ENCODE peak calls at places on chromosome 16, in ten cellular contexts. One of them, this sample, is unnamed.
A peak's percentile ranks its signal among the peaks of the same experiment; 100 is the strongest.

GRCh38 chr16:25478476-25478875 is 213.3 kb upstream of the HS3ST4 start:
- DNase-seq in uterus: no peak
- DNase-seq in adrenal gland: peak; percentile 25
- DNase-seq in A549: no peak
- DNase-seq in endothelial cell of umbilical vein: no peak
- DNase-seq in breast epithelium: no peak
- DNase-seq in esophagus muscularis mucosa: no peak
- DNase-seq in GM12892: no peak
- DNase-seq in prostate gland: no peak
- DNase-seq in sigmoid colon: no peak
- DNase-seq in this sample: no peak

GRCh38 chr16:68136515-68136914 is 51.3 kb downstream of the NFATC3 start:
- DNase-seq in sigmoid colon: no peak
- DNase-seq in GM12892: no peak
- DNase-seq in prostate gland: no peak
- DNase-seq in breast epithelium: no peak
- DNase-seq in endothelial cell of umbilical vein: no peak
- DNase-seq in esophagus muscularis mucosa: peak; percentile 29
- DNase-seq in adrenal gland: no peak
- DNase-seq in A549: no peak
- DNase-seq in uterus: no peak
- DNase-seq in this sample: no peak

GRCh38 chr16:85537331-85537788 is 75.8 kb upstream of the GSE1 start:
- DNase-seq in A549: no peak
- DNase-seq in esophagus muscularis mucosa: no peak
- DNase-seq in adrenal gland: no peak
- DNase-seq in prostate gland: no peak
- DNase-seq in endothelial cell of umbilical vein: no peak
- DNase-seq in GM12892: no peak
- DNase-seq in sigmoid colon: no peak
- DNase-seq in uterus: no peak
- DNase-seq in breast epithelium: no peak
- DNase-seq in this sample: no peak

GRCh38 chr16:89576173-89577054 is 856 bp downstream of the CPNE7 start:
- DNase-seq in adrenal gland: no peak
- DNase-seq in uterus: no peak
- DNase-seq in prostate gland: no peak
- DNase-seq in endothelial cell of umbilical vein: no peak
- DNase-seq in A549: no peak
- DNase-seq in breast epithelium: no peak
- DNase-seq in esophagus muscularis mucosa: no peak
- DNase-seq in GM12892: no peak
- DNase-seq in sigmoid colon: no peak
- DNase-seq in this sample: no peak

GRCh38 chr16:86077243-86077940 is 178.4 kb downstream of the IRF8 start:
- DNase-seq in esophagus muscularis mucosa: no peak
- DNase-seq in prostate gland: no peak
- DNase-seq in breast epithelium: peak; percentile 20
- DNase-seq in sigmoid colon: peak; percentile 59
- DNase-seq in adrenal gland: no peak
- DNase-seq in A549: no peak
- DNase-seq in GM12892: no peak
- DNase-seq in endothelial cell of umbilical vein: no peak
- DNase-seq in uterus: no peak
- DNase-seq in this sample: no peak

GRCh38 chr16:24838554-24839266 is 7.1 kb upstream of the SLC5A11 start:
- DNase-seq in A549: peak; percentile 80
- DNase-seq in breast epithelium: no peak
- DNase-seq in uterus: no peak
- DNase-seq in sigmoid colon: no peak
- DNase-seq in prostate gland: no peak
- DNase-seq in esophagus muscularis mucosa: no peak
- DNase-seq in adrenal gland: no peak
- DNase-seq in endothelial cell of umbilical vein: peak; percentile 91
- DNase-seq in GM12892: no peak
- DNase-seq in this sample: no peak

GRCh38 chr16:50066482-50067289 is 916 bp downstream of the HEATR3 start:
- DNase-seq in esophagus muscularis mucosa: no peak
- DNase-seq in sigmoid colon: no peak
- DNase-seq in uterus: no peak
- DNase-seq in adrenal gland: no peak
- DNase-seq in GM12892: no peak
- DNase-seq in prostate gland: no peak
- DNase-seq in endothelial cell of umbilical vein: no peak
- DNase-seq in breast epithelium: no peak
- DNase-seq in A549: no peak
- DNase-seq in this sample: no peak

GRCh38 chr16:81616321-81617020 is 162.6 kb upstream of the PLCG2 start:
- DNase-seq in endothelial cell of umbilical vein: peak; percentile 53
- DNase-seq in esophagus muscularis mucosa: no peak
- DNase-seq in A549: no peak
- DNase-seq in breast epithelium: no peak
- DNase-seq in prostate gland: peak; percentile 71
- DNase-seq in adrenal gland: no peak
- DNase-seq in sigmoid colon: peak; percentile 86
- DNase-seq in GM12892: peak; percentile 78
- DNase-seq in uterus: peak; percentile 46
- DNase-seq in this sample: no peak

GRCh38 chr16:85712841-85713240 is 24.1 kb upstream of the GINS2 start:
- DNase-seq in uterus: no peak
- DNase-seq in sigmoid colon: no peak
- DNase-seq in endothelial cell of umbilical vein: no peak
- DNase-seq in GM12892: no peak
- DNase-seq in esophagus muscularis mucosa: no peak
- DNase-seq in prostate gland: no peak
- DNase-seq in adrenal gland: no peak
- DNase-seq in A549: no peak
- DNase-seq in breast epithelium: no peak
- DNase-seq in this sample: no peak

GRCh38 chr16:2702871-2703745 is 16.9 kb downstream of the PRSS27 start:
- DNase-seq in prostate gland: peak; percentile 43
- DNase-seq in adrenal gland: no peak
- DNase-seq in esophagus muscularis mucosa: no peak
- DNase-seq in GM12892: no peak
- DNase-seq in sigmoid colon: no peak
- DNase-seq in A549: no peak
- DNase-seq in breast epithelium: no peak
- DNase-seq in uterus: no peak
- DNase-seq in endothelial cell of umbilical vein: no peak
- DNase-seq in this sample: no peak

GRCh38 chr16:10921536-10922327 is 20.5 kb downstream of the DEXI start:
- DNase-seq in uterus: no peak
- DNase-seq in adrenal gland: no peak
- DNase-seq in sigmoid colon: no peak
- DNase-seq in A549: no peak
- DNase-seq in prostate gland: no peak
- DNase-seq in endothelial cell of umbilical vein: no peak
- DNase-seq in breast epithelium: no peak
- DNase-seq in GM12892: no peak
- DNase-seq in esophagus muscularis mucosa: no peak
- DNase-seq in this sample: no peak

GRCh38 chr16:75761111-75761510 is 34.8 kb upstream of the CPHXL start:
- DNase-seq in esophagus muscularis mucosa: no peak
- DNase-seq in adrenal gland: no peak
- DNase-seq in endothelial cell of umbilical vein: no peak
- DNase-seq in prostate gland: no peak
- DNase-seq in A549: no peak
- DNase-seq in sigmoid colon: no peak
- DNase-seq in GM12892: no peak
- DNase-seq in uterus: no peak
- DNase-seq in breast epithelium: no peak
- DNase-seq in this sample: no peak

GRCh38 chr16:4136229-4136813 is 20.1 kb upstream of the ADCY9 start:
- DNase-seq in breast epithelium: peak; percentile 69
- DNase-seq in adrenal gland: no peak
- DNase-seq in sigmoid colon: no peak
- DNase-seq in esophagus muscularis mucosa: no peak
- DNase-seq in uterus: no peak
- DNase-seq in GM12892: no peak
- DNase-seq in A549: peak; percentile 47
- DNase-seq in endothelial cell of umbilical vein: no peak
- DNase-seq in prostate gland: peak; percentile 65
- DNase-seq in this sample: no peak

GRCh38 chr16:4140652-4141051 is 24.4 kb upstream of the ADCY9 start:
- DNase-seq in endothelial cell of umbilical vein: peak; percentile 15
- DNase-seq in esophagus muscularis mucosa: no peak
- DNase-seq in uterus: no peak
- DNase-seq in A549: no peak
- DNase-seq in prostate gland: peak; percentile 51
- DNase-seq in GM12892: no peak
- DNase-seq in sigmoid colon: no peak
- DNase-seq in breast epithelium: no peak
- DNase-seq in adrenal gland: no peak
- DNase-seq in this sample: no peak

GRCh38 chr16:4139968-4140367 is 23.7 kb upstream of the ADCY9 start:
- DNase-seq in prostate gland: no peak
- DNase-seq in breast epithelium: no peak
- DNase-seq in esophagus muscularis mucosa: no peak
- DNase-seq in adrenal gland: no peak
- DNase-seq in uterus: no peak
- DNase-seq in endothelial cell of umbilical vein: no peak
- DNase-seq in A549: no peak
- DNase-seq in GM12892: no peak
- DNase-seq in sigmoid colon: no peak
- DNase-seq in this sample: no peak

GRCh38 chr16:4137438-4137837 is 21.2 kb upstream of the ADCY9 start:
- DNase-seq in prostate gland: no peak
- DNase-seq in sigmoid colon: no peak
- DNase-seq in breast epithelium: no peak
- DNase-seq in A549: no peak
- DNase-seq in esophagus muscularis mucosa: no peak
- DNase-seq in uterus: no peak
- DNase-seq in GM12892: no peak
- DNase-seq in endothelial cell of umbilical vein: no peak
- DNase-seq in adrenal gland: no peak
- DNase-seq in this sample: no peak

DNA sequence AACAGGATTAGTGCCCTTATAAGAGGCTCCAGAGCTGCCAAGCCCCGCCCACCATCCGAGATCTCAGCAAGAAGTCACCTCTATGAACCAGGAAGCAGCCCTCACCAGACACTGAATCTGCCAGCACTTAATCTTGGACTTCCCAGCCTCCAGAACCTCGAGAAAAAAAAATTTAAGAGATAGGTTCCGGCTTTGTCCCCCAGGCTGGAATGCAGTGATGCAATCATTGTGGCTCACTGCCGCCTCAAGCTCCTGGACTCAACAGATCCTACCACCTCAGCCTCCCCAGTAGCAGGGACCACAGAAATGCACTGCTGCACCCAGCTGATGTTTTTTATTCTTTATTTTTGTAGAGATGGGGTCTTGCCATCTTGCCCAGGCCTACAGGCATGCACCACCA is 22.5 kb upstream of the ADCY9 start:
- DNase-seq in GM12892: no peak
- DNase-seq in prostate gland: no peak
- DNase-seq in sigmoid colon: no peak
- DNase-seq in breast epithelium: no peak
- DNase-seq in A549: no peak
- DNase-seq in esophagus muscularis mucosa: no peak
- DNase-seq in uterus: no peak
- DNase-seq in endothelial cell of umbilical vein: no peak
- DNase-seq in adrenal gland: no peak
- DNase-seq in this sample: no peak
- TF ChIP-seq POLR2A in GM12892: no peak
- TF ChIP-seq POLR2A in prostate gland: no peak
- TF ChIP-seq POLR2A in sigmoid colon: no peak
- TF ChIP-seq POLR2A in breast epithelium: no peak
- TF ChIP-seq POLR2A in A549: no peak
- TF ChIP-seq POLR2A in esophagus muscularis mucosa: no peak
- TF ChIP-seq POLR2A in uterus: no peak
- TF ChIP-seq POLR2A in endothelial cell of umbilical vein: no peak
- TF ChIP-seq POLR2A in adrenal gland: no peak
- TF ChIP-seq POLR2A in this sample: no peak

DNA sequence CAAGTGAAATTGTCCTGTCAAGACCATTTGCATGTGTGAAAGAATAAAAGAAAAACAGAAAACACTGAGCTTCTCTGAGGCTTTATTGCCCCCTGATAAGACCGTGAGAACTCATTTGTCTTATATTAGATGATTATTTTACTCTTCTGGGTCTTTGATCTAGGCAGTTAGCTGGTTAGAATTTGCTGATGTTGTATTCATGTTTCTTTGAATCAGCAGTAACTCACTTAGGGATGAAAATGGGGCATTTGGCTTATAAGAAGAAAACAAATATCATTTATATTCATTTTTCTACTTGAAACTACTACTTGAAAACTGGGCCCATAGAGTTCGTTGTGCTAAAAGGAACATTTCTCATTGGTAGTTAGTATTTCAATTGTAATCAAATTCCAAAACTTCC is 93.1 kb upstream of the RBFOX1 start:
- DNase-seq in adrenal gland: no peak
- DNase-seq in prostate gland: no peak
- DNase-seq in A549: no peak
- DNase-seq in endothelial cell of umbilical vein: no peak
- DNase-seq in sigmoid colon: no peak
- DNase-seq in GM12892: no peak
- DNase-seq in uterus: no peak
- DNase-seq in breast epithelium: no peak
- DNase-seq in esophagus muscularis mucosa: no peak
- DNase-seq in this sample: no peak
- TF ChIP-seq POLR2A in adrenal gland: no peak
- TF ChIP-seq POLR2A in prostate gland: no peak
- TF ChIP-seq POLR2A in A549: no peak
- TF ChIP-seq POLR2A in endothelial cell of umbilical vein: no peak
- TF ChIP-seq POLR2A in sigmoid colon: no peak
- TF ChIP-seq POLR2A in GM12892: no peak
- TF ChIP-seq POLR2A in uterus: no peak
- TF ChIP-seq POLR2A in breast epithelium: no peak
- TF ChIP-seq POLR2A in esophagus muscularis mucosa: no peak
- TF ChIP-seq POLR2A in this sample: no peak

GRCh38 chr16:28925386-28926228 is 569 bp upstream of the RABEP2 start:
- DNase-seq in uterus: peak; percentile 73
- DNase-seq in GM12892: no peak
- DNase-seq in A549: peak; percentile 84
- DNase-seq in breast epithelium: peak; percentile 70
- DNase-seq in sigmoid colon: peak; percentile 87
- DNase-seq in prostate gland: peak; percentile 62
- DNase-seq in esophagus muscularis mucosa: peak; percentile 95
- DNase-seq in endothelial cell of umbilical vein: peak; percentile 80
- DNase-seq in adrenal gland: peak; percentile 75
- DNase-seq in this sample: peak; percentile 70
- TF ChIP-seq POLR2A in uterus: peak; percentile 30
- TF ChIP-seq POLR2A in GM12892: peak; percentile 79
- TF ChIP-seq POLR2A in A549: peak; percentile 44
- TF ChIP-seq POLR2A in breast epithelium: no peak
- TF ChIP-seq POLR2A in sigmoid colon: peak; percentile 50
- TF ChIP-seq POLR2A in prostate gland: no peak
- TF ChIP-seq POLR2A in esophagus muscularis mucosa: no peak
- TF ChIP-seq POLR2A in endothelial cell of umbilical vein: peak; percentile 45
- TF ChIP-seq POLR2A in adrenal gland: peak; percentile 62
- TF ChIP-seq POLR2A in this sample: peak; percentile 27

DNA sequence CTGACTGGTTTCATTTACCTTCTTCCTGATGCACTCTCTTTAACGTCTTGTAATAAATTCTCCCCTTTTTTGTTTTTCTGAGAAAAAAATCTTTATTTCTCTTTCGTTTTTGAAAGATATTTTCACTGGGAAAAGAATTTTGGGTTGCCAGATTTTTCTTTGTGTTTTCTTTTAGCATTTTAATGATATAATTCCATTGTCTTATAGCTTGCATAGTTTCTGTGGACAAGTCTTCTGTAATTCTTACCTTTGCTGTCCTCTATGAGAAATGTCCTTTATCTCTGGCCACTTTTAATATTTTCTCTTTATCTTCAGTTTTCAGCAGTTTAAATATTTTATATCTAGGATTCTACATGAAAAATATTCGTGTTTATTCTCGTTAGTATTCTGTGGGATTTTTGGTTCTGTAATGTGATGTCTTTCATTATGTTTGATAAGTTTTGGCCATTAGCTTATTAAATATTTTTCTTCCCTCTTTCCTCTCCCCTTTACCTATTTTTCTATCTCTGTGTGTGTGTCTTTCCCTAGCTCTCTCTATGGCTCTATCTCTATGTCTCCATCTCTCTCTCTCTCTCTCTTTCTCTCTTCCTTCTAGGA is 236.5 kb downstream of the C16orf95 start:
- DNase-seq in A549: no peak
- DNase-seq in sigmoid colon: no peak
- DNase-seq in uterus: no peak
- DNase-seq in GM12892: no peak
- DNase-seq in prostate gland: no peak
- DNase-seq in esophagus muscularis mucosa: no peak
- DNase-seq in adrenal gland: no peak
- DNase-seq in endothelial cell of umbilical vein: no peak
- DNase-seq in breast epithelium: no peak
- DNase-seq in this sample: no peak
- TF ChIP-seq POLR2A in A549: no peak
- TF ChIP-seq POLR2A in sigmoid colon: no peak
- TF ChIP-seq POLR2A in uterus: no peak
- TF ChIP-seq POLR2A in GM12892: no peak
- TF ChIP-seq POLR2A in prostate gland: no peak
- TF ChIP-seq POLR2A in esophagus muscularis mucosa: no peak
- TF ChIP-seq POLR2A in adrenal gland: no peak
- TF ChIP-seq POLR2A in endothelial cell of umbilical vein: no peak
- TF ChIP-seq POLR2A in breast epithelium: no peak
- TF ChIP-seq POLR2A in this sample: no peak

This sample was measured in H54.